ENCODE peak calls at places on chromosome 20, in six cellular contexts. H, I, O, Z, R and L are unnamed samples.
A peak's percentile ranks its signal among the peaks of the same experiment; 100 is the strongest.

GRCh38 chr20:1338096-1338495 is 9.2 kb upstream of the SDCBP2 start:
- DNase-seq in H (no peak), I (no peak), O (no peak), Z (no peak), R (no peak), L (no peak)

GRCh38 chr20:19735446-19735845 is 22.6 kb upstream of the RIN2 start:
- DNase-seq in H (no peak), I (peak; percentile 92), O (peak; percentile 54), Z (peak; percentile 93), R (no peak), L (no peak)

GRCh38 chr20:63095718-63096654 is 89.2 kb upstream of the BHLHE23 start:
- DNase-seq in H (peak; percentile 1), I (no peak), O (peak; percentile 35), Z (peak; percentile 15), R (no peak), L (no peak)

GRCh38 chr20:21125072-21125848 is 622 bp upstream of the KIZ start:
- DNase-seq in H (no peak), I (peak; percentile 50), O (no peak), Z (peak; percentile 60), R (no peak), L (peak; percentile 34)

GRCh38 chr20:64224344-64225165 is 31.0 kb upstream of the PCMTD2 start:
- DNase-seq in H (no peak), I (peak; percentile 81), O (no peak), Z (peak; percentile 79), R (no peak), L (no peak)

GRCh38 chr20:18719426-18719825 is 94.2 kb upstream of the SCP2D1 start:
- DNase-seq in H (no peak), I (peak; percentile 6), O (no peak), Z (no peak), R (no peak), L (no peak)

GRCh38 chr20:37577972-37578371 is 50.3 kb upstream of the BLCAP start:
- DNase-seq in H (no peak), I (no peak), O (no peak), Z (no peak), R (no peak), L (no peak)

GRCh38 chr20:58897493-58897892 is 45.0 kb downstream of the GNAS start:
- DNase-seq in H (no peak), I (no peak), O (no peak), Z (no peak), R (no peak), L (no peak)

GRCh38 chr20:17536944-17537444 is 5.8 kb upstream of the BFSP1 start:
- DNase-seq in H (peak; percentile 51), I (peak; percentile 87), O (peak; percentile 88), Z (peak; percentile 89), R (peak; percentile 45), L (peak; percentile 77)

GRCh38 chr20:46077642-46078305 is 12.0 kb downstream of the NCOA5 start:
- DNase-seq in H (no peak), I (no peak), O (no peak), Z (no peak), R (no peak), L (no peak)

GRCh38 chr20:8805737-8806442 is 263.0 kb upstream of the PLCB4 start:
- DNase-seq in H (no peak), I (no peak), O (no peak), Z (no peak), R (no peak), L (no peak)

GRCh38 chr20:14264869-14265268 is 72.5 kb downstream of the FLRT3 start:
- DNase-seq in H (no peak), I (peak; percentile 46), O (peak; percentile 22), Z (no peak), R (no peak), L (no peak)

GRCh38 chr20:35615667-35616464 is at the start of gene SPAG4:
- DNase-seq in H (peak; percentile 100), I (peak; percentile 82), O (peak; percentile 97), Z (peak; percentile 100), R (peak; percentile 100), L (peak; percentile 100)

GRCh38 chr20:13813910-13814309 is 29.1 kb downstream of the NDUFAF5 start:
- DNase-seq in H (no peak), I (no peak), O (no peak), Z (no peak), R (no peak), L (no peak)

GRCh38 chr20:4972506-4973251 is 28.6 kb downstream of the SLC23A2 start:
- DNase-seq in H (no peak), I (no peak), O (no peak), Z (peak; percentile 19), R (no peak), L (no peak)

GRCh38 chr20:40547492-40548129 is 141.4 kb downstream of the MAFB start:
- DNase-seq in H (no peak), I (peak; percentile 9), O (no peak), Z (peak; percentile 46), R (no peak), L (no peak)